ENCODE peak calls at places on chromosomes 11 and 22, in five cellular contexts. One of them, this sample, is unnamed.

GRCh38 chr11:11163256-11163655 is 189.8 kb downstream of the CSNK2A3 start:
- DNase-seq in fibroblast of lung: no peak
- DNase-seq in heart left ventricle: no peak
- DNase-seq in AG04450: no peak
- DNase-seq in CD4-positive, CD25-positive, alpha-beta regulatory T cell: no peak
- DNase-seq in this sample: no peak

GRCh38 chr11:7454854-7455253 is 30.5 kb upstream of the OLFML1 start:
- DNase-seq in AG04450: no peak
- DNase-seq in fibroblast of lung: no peak
- DNase-seq in CD4-positive, CD25-positive, alpha-beta regulatory T cell: no peak
- DNase-seq in heart left ventricle: no peak
- DNase-seq in this sample: no peak

GRCh38 chr11:11842426-11843008 is 745 bp downstream of the USP47 start:
- DNase-seq in heart left ventricle: peak
- DNase-seq in AG04450: no peak
- DNase-seq in CD4-positive, CD25-positive, alpha-beta regulatory T cell: peak
- DNase-seq in fibroblast of lung: peak
- DNase-seq in this sample: peak

GRCh38 chr11:112886707-112887370 is 74.4 kb upstream of the NCAM1 start:
- DNase-seq in heart left ventricle: no peak
- DNase-seq in AG04450: no peak
- DNase-seq in fibroblast of lung: peak
- DNase-seq in CD4-positive, CD25-positive, alpha-beta regulatory T cell: no peak
- DNase-seq in this sample: no peak

GRCh38 chr22:37383342-37383741 is 43.9 kb downstream of the ELFN2 start:
- DNase-seq in fibroblast of lung: no peak
- DNase-seq in AG04450: no peak
- DNase-seq in CD4-positive, CD25-positive, alpha-beta regulatory T cell: no peak
- DNase-seq in heart left ventricle: no peak
- DNase-seq in this sample: no peak

GRCh38 chr22:50576070-50576469 is 2.2 kb downstream of the CPT1B start:
- DNase-seq in AG04450: no peak
- DNase-seq in fibroblast of lung: peak
- DNase-seq in CD4-positive, CD25-positive, alpha-beta regulatory T cell: no peak
- DNase-seq in heart left ventricle: no peak
- DNase-seq in this sample: no peak

GRCh38 chr11:60159868-60160267 is 23.0 kb downstream of the MS4A6A start:
- DNase-seq in CD4-positive, CD25-positive, alpha-beta regulatory T cell: no peak
- DNase-seq in fibroblast of lung: no peak
- DNase-seq in heart left ventricle: no peak
- DNase-seq in AG04450: no peak
- DNase-seq in this sample: no peak

GRCh38 chr11:131600591-131600990 is 230.2 kb downstream of the NTM start:
- DNase-seq in heart left ventricle: no peak
- DNase-seq in CD4-positive, CD25-positive, alpha-beta regulatory T cell: no peak
- DNase-seq in fibroblast of lung: peak
- DNase-seq in AG04450: no peak
- DNase-seq in this sample: no peak

GRCh38 chr22:36797988-36798670 is 18.7 kb downstream of the PVALB start:
- DNase-seq in heart left ventricle: no peak
- DNase-seq in fibroblast of lung: no peak
- DNase-seq in AG04450: no peak
- DNase-seq in CD4-positive, CD25-positive, alpha-beta regulatory T cell: no peak
- DNase-seq in this sample: no peak

GRCh38 chr11:115924744-115925567 is 420.7 kb upstream of the CADM1 start:
- DNase-seq in heart left ventricle: no peak
- DNase-seq in AG04450: peak
- DNase-seq in CD4-positive, CD25-positive, alpha-beta regulatory T cell: peak
- DNase-seq in fibroblast of lung: peak
- DNase-seq in this sample: no peak

GRCh38 chr11:57330029-57330428 is 5.3 kb upstream of the TNKS1BP1 start:
- DNase-seq in AG04450: no peak
- DNase-seq in fibroblast of lung: no peak
- DNase-seq in CD4-positive, CD25-positive, alpha-beta regulatory T cell: no peak
- DNase-seq in heart left ventricle: no peak
- DNase-seq in this sample: no peak

GRCh38 chr11:56545531-56545930 is 2.5 kb upstream of the OR5M11 start:
- DNase-seq in AG04450: no peak
- DNase-seq in fibroblast of lung: no peak
- DNase-seq in heart left ventricle: no peak
- DNase-seq in CD4-positive, CD25-positive, alpha-beta regulatory T cell: no peak
- DNase-seq in this sample: no peak

GRCh38 chr11:121248496-121248895 is 44.1 kb upstream of the SC5D start:
- DNase-seq in heart left ventricle: no peak
- DNase-seq in AG04450: no peak
- DNase-seq in CD4-positive, CD25-positive, alpha-beta regulatory T cell: no peak
- DNase-seq in fibroblast of lung: peak
- DNase-seq in this sample: no peak

GRCh38 chr11:58127350-58127749 is 2.0 kb upstream of the OR9I1 start:
- DNase-seq in CD4-positive, CD25-positive, alpha-beta regulatory T cell: no peak
- DNase-seq in fibroblast of lung: peak
- DNase-seq in AG04450: no peak
- DNase-seq in heart left ventricle: no peak
- DNase-seq in this sample: no peak

GRCh38 chr11:87295237-87295636 is 257.5 kb downstream of the TMEM135 start:
- DNase-seq in CD4-positive, CD25-positive, alpha-beta regulatory T cell: no peak
- DNase-seq in fibroblast of lung: no peak
- DNase-seq in heart left ventricle: no peak
- DNase-seq in AG04450: no peak
- DNase-seq in this sample: no peak

GRCh38 chr11:72307439-72307838 is 63.5 kb upstream of the PHOX2A start:
- DNase-seq in heart left ventricle: no peak
- DNase-seq in fibroblast of lung: no peak
- DNase-seq in CD4-positive, CD25-positive, alpha-beta regulatory T cell: no peak
- DNase-seq in AG04450: no peak
- DNase-seq in this sample: no peak

GRCh38 chr11:16252373-16252772 is 104.0 kb downstream of the SOX6 start:
- DNase-seq in fibroblast of lung: no peak
- DNase-seq in CD4-positive, CD25-positive, alpha-beta regulatory T cell: no peak
- DNase-seq in heart left ventricle: no peak
- DNase-seq in AG04450: no peak
- DNase-seq in this sample: no peak

GRCh38 chr22:19974233-19974861 is 32.7 kb upstream of the TXNRD2 start:
- DNase-seq in AG04450: no peak
- DNase-seq in CD4-positive, CD25-positive, alpha-beta regulatory T cell: peak
- DNase-seq in heart left ventricle: no peak
- DNase-seq in fibroblast of lung: peak
- DNase-seq in this sample: peak

GRCh38 chr11:128212324-128212723 is 375.0 kb downstream of the ETS1 start:
- DNase-seq in CD4-positive, CD25-positive, alpha-beta regulatory T cell: no peak
- DNase-seq in heart left ventricle: no peak
- DNase-seq in AG04450: no peak
- DNase-seq in fibroblast of lung: no peak
- DNase-seq in this sample: no peak

GRCh38 chr22:48192071-48192470 is 1429.6 kb downstream of the TBC1D22A start:
- DNase-seq in CD4-positive, CD25-positive, alpha-beta regulatory T cell: no peak
- DNase-seq in fibroblast of lung: no peak
- DNase-seq in heart left ventricle: no peak
- DNase-seq in AG04450: no peak
- DNase-seq in this sample: no peak

GRCh38 chr11:31030375-31030774 is 339.2 kb downstream of the DCDC1 start:
- DNase-seq in heart left ventricle: no peak
- DNase-seq in AG04450: no peak
- DNase-seq in fibroblast of lung: no peak
- DNase-seq in CD4-positive, CD25-positive, alpha-beta regulatory T cell: no peak
- DNase-seq in this sample: no peak

GRCh38 chr22:41963453-41964105 is 5.7 kb upstream of the SEPTIN3 start:
- DNase-seq in heart left ventricle: no peak
- DNase-seq in fibroblast of lung: peak
- DNase-seq in AG04450: no peak
- DNase-seq in CD4-positive, CD25-positive, alpha-beta regulatory T cell: no peak
- DNase-seq in this sample: no peak
- H3K27ac ChIP-seq in heart left ventricle: no peak
- H3K27ac ChIP-seq in fibroblast of lung: no peak
- H3K27ac ChIP-seq in AG04450: no peak
- H3K27ac ChIP-seq in CD4-positive, CD25-positive, alpha-beta regulatory T cell: no peak
- H3K27ac ChIP-seq in this sample: peak

GRCh38 chr11:65454311-65454695 is 31.7 kb downstream of the NEAT1 start:
- DNase-seq in heart left ventricle: no peak
- DNase-seq in CD4-positive, CD25-positive, alpha-beta regulatory T cell: no peak
- DNase-seq in fibroblast of lung: peak
- DNase-seq in AG04450: no peak
- DNase-seq in this sample: no peak
- H3K27ac ChIP-seq in heart left ventricle: peak
- H3K27ac ChIP-seq in CD4-positive, CD25-positive, alpha-beta regulatory T cell: no peak
- H3K27ac ChIP-seq in fibroblast of lung: peak
- H3K27ac ChIP-seq in AG04450: peak
- H3K27ac ChIP-seq in this sample: peak

GRCh38 chr22:40401981-40402406 is 31.6 kb downstream of the SGSM3 start:
- DNase-seq in heart left ventricle: no peak
- DNase-seq in CD4-positive, CD25-positive, alpha-beta regulatory T cell: no peak
- DNase-seq in AG04450: no peak
- DNase-seq in fibroblast of lung: no peak
- DNase-seq in this sample: no peak
- H3K27ac ChIP-seq in heart left ventricle: no peak
- H3K27ac ChIP-seq in CD4-positive, CD25-positive, alpha-beta regulatory T cell: peak
- H3K27ac ChIP-seq in AG04450: no peak
- H3K27ac ChIP-seq in fibroblast of lung: no peak
- H3K27ac ChIP-seq in this sample: no peak

GRCh38 chr11:18319914-18320313 is 2.0 kb downstream of the HPS5 start:
- DNase-seq in heart left ventricle: no peak
- DNase-seq in AG04450: no peak
- DNase-seq in fibroblast of lung: no peak
- DNase-seq in CD4-positive, CD25-positive, alpha-beta regulatory T cell: no peak
- DNase-seq in this sample: no peak

GRCh38 chr11:18324381-18324780 is 2.0 kb downstream of the GTF2H1 start:
- DNase-seq in heart left ventricle: no peak
- DNase-seq in fibroblast of lung: no peak
- DNase-seq in CD4-positive, CD25-positive, alpha-beta regulatory T cell: no peak
- DNase-seq in AG04450: no peak
- DNase-seq in this sample: no peak

GRCh38 chr11:18321622-18321990 is 334 bp downstream of the HPS5 start:
- DNase-seq in CD4-positive, CD25-positive, alpha-beta regulatory T cell: no peak
- DNase-seq in fibroblast of lung: no peak
- DNase-seq in AG04450: no peak
- DNase-seq in heart left ventricle: no peak
- DNase-seq in this sample: no peak

GRCh38 chr11:18321991-18322711 is at the start of the genes GTF2H1 and HPS5:
- DNase-seq in AG04450: peak
- DNase-seq in CD4-positive, CD25-positive, alpha-beta regulatory T cell: peak
- DNase-seq in fibroblast of lung: peak
- DNase-seq in heart left ventricle: peak
- DNase-seq in this sample: peak

DNA sequence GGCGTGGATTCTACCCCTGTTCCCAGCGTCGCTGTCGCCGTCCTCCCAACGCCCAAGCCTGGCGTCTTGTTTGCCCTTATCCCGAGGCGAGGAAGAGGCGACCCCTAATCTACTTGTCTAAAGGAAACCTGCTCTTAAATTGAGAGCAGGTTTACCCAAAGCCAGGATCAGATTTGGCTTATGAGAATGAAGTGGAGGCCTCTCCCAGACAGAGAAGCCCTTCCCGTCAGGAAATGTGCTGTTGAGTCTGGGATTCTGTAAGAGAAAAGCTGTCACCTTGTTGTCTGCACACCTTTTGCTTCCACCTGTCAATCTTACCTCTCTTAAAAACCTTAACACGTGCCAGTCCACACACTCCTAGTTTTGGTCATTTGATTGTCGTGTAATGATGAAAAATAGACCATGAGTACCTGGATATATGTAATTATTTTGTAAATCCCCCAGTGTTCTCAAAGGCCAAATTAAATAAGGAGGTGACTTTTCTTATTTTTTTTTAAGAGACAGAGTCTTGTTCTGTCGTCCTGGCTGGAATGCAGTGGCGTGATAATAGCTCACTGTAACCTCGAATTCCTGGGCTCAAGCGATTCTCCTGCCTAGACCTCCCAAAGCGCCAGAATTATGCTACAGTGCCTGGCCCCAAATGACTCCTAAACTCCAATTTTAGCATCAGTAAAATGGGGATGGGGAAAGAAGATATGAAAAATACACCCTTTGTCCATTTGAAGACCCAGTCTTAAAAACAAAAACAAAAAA is 627 bp downstream of the GTF2H1 start:
- DNase-seq in fibroblast of lung: peak
- DNase-seq in AG04450: no peak
- DNase-seq in CD4-positive, CD25-positive, alpha-beta regulatory T cell: peak
- DNase-seq in heart left ventricle: no peak
- DNase-seq in this sample: no peak
- H3K27ac ChIP-seq in fibroblast of lung: peak
- H3K27ac ChIP-seq in AG04450: no peak
- H3K27ac ChIP-seq in CD4-positive, CD25-positive, alpha-beta regulatory T cell: peak
- H3K27ac ChIP-seq in heart left ventricle: peak
- H3K27ac ChIP-seq in this sample: no peak

GRCh38 chr11:36868380-36868779 is 270.3 kb upstream of the RAG2 start:
- DNase-seq in AG04450: no peak
- DNase-seq in heart left ventricle: no peak
- DNase-seq in CD4-positive, CD25-positive, alpha-beta regulatory T cell: no peak
- DNase-seq in fibroblast of lung: no peak
- DNase-seq in this sample: no peak
- H3K27ac ChIP-seq in AG04450: no peak
- H3K27ac ChIP-seq in heart left ventricle: no peak
- H3K27ac ChIP-seq in CD4-positive, CD25-positive, alpha-beta regulatory T cell: no peak
- H3K27ac ChIP-seq in fibroblast of lung: no peak
- H3K27ac ChIP-seq in this sample: no peak

GRCh38 chr11:33689089-33689488 is 11.5 kb downstream of the C11orf91 start:
- DNase-seq in CD4-positive, CD25-positive, alpha-beta regulatory T cell: no peak
- DNase-seq in AG04450: no peak
- DNase-seq in fibroblast of lung: peak
- DNase-seq in heart left ventricle: no peak
- DNase-seq in this sample: no peak
- H3K27ac ChIP-seq in CD4-positive, CD25-positive, alpha-beta regulatory T cell: no peak
- H3K27ac ChIP-seq in AG04450: no peak
- H3K27ac ChIP-seq in fibroblast of lung: peak
- H3K27ac ChIP-seq in heart left ventricle: peak
- H3K27ac ChIP-seq in this sample: no peak

GRCh38 chr22:40531951-40532900 is 104.3 kb downstream of the MRTFA start:
- DNase-seq in CD4-positive, CD25-positive, alpha-beta regulatory T cell: peak
- DNase-seq in fibroblast of lung: no peak
- DNase-seq in AG04450: no peak
- DNase-seq in heart left ventricle: no peak
- DNase-seq in this sample: no peak
- H3K27ac ChIP-seq in CD4-positive, CD25-positive, alpha-beta regulatory T cell: peak
- H3K27ac ChIP-seq in fibroblast of lung: no peak
- H3K27ac ChIP-seq in AG04450: no peak
- H3K27ac ChIP-seq in heart left ventricle: no peak
- H3K27ac ChIP-seq in this sample: no peak

DNA sequence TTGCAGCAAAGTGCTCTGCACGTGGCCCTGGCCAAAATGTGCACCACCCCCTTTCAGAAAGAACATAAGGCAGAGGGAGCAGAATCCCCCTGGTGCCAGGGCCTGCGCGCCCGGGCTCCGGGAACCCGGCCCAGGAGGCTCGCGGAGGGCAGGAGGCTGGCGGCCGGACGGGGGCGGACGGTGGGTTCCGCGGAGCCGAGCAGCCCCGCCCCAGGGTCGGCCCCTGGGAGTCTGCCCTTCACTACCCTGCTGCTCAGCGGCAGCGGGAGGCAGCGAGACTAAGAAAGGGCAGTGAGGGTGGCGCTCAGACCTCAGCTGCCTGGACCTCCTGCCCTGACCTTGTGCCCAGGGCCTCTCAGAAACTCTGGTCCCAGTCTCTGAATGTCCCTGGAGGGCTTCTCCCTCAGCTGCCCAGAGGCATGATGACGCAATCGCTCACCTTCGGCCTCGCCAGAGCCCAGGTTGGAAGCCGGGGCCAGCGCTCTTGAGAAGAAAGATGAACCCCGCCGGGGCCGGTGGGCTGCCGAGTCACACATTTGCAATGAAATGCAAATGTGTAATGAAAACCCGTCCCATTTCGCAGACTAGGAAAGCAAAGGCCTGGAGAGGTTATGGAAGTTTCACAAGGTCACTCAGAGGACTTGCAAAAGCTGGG is 1.1 kb upstream of the CLMP start:
- DNase-seq in CD4-positive, CD25-positive, alpha-beta regulatory T cell: no peak
- DNase-seq in fibroblast of lung: no peak
- DNase-seq in heart left ventricle: no peak
- DNase-seq in AG04450: no peak
- DNase-seq in this sample: no peak
- H3K27ac ChIP-seq in CD4-positive, CD25-positive, alpha-beta regulatory T cell: no peak
- H3K27ac ChIP-seq in fibroblast of lung: peak
- H3K27ac ChIP-seq in heart left ventricle: no peak
- H3K27ac ChIP-seq in AG04450: peak
- H3K27ac ChIP-seq in this sample: no peak

This sample was measured in substantia nigra.